ENCODE peak calls at places on chromosomes 3 and 15, in four cellular contexts. U is aorta, M is Karpas-422, R is GM23248. P is an unnamed sample.

GRCh38 chr3:48428863-48429415 is 947 bp downstream of the PLXNB1 start:
- DNase-seq in U (peak; percentile 86), M (no peak), R (peak; percentile 64), P (peak; percentile 79)

GRCh38 chr15:68786753-68787152 is 33.9 kb downstream of the ANP32A start:
- DNase-seq in U (no peak), M (no peak), R (no peak), P (no peak)

GRCh38 chr15:59266015-59266414 is 59.4 kb downstream of the LDHAL6B start:
- DNase-seq in U (no peak), M (no peak), R (no peak), P (no peak)

GRCh38 chr3:74630602-74631001 is 16.1 kb upstream of the CNTN3 start:
- DNase-seq in U (no peak), M (no peak), R (peak; percentile 65), P (no peak)

GRCh38 chr3:73605388-73605787 is 19.4 kb downstream of the PDZRN3 start:
- DNase-seq in U (no peak), M (no peak), R (peak; percentile 93), P (no peak)

GRCh38 chr3:59809016-59809415 is 759.2 kb upstream of the CFAP20DC start:
- DNase-seq in U (no peak), M (no peak), R (peak; percentile 34), P (no peak)

GRCh38 chr3:96330795-96331194 is 483.6 kb upstream of the EPHA6 start:
- DNase-seq in U (no peak), M (no peak), R (no peak), P (no peak)

GRCh38 chr3:131701153-131701791 is 198.5 kb upstream of the MRPL3 start:
- DNase-seq in U (no peak), M (no peak), R (peak; percentile 34), P (no peak)

GRCh38 chr3:114081022-114081421 is 24.5 kb downstream of the QTRT2 start:
- DNase-seq in U (no peak), M (no peak), R (peak; percentile 21), P (no peak)

GRCh38 chr3:114079761-114080160 is 23.2 kb downstream of the QTRT2 start:
- DNase-seq in U (no peak), M (no peak), R (no peak), P (no peak)

GRCh38 chr3:114078126-114078525 is 21.6 kb downstream of the QTRT2 start:
- DNase-seq in U (no peak), M (no peak), R (peak; percentile 2), P (no peak)

GRCh38 chr3:114080201-114080600 is 23.7 kb downstream of the QTRT2 start:
- DNase-seq in U (no peak), M (no peak), R (no peak), P (no peak)

GRCh38 chr3:114076711-114077110 is 20.2 kb downstream of the QTRT2 start:
- DNase-seq in U (no peak), M (no peak), R (no peak), P (no peak)
- H3K36me3 ChIP-seq in U (no peaks in the 10 kb centered on the region), M (peaks cover 70% of the 10 kb centered on the region), R (peaks cover 40% of the 10 kb centered on the region), P (no peaks in the 10 kb centered on the region)

DNA sequence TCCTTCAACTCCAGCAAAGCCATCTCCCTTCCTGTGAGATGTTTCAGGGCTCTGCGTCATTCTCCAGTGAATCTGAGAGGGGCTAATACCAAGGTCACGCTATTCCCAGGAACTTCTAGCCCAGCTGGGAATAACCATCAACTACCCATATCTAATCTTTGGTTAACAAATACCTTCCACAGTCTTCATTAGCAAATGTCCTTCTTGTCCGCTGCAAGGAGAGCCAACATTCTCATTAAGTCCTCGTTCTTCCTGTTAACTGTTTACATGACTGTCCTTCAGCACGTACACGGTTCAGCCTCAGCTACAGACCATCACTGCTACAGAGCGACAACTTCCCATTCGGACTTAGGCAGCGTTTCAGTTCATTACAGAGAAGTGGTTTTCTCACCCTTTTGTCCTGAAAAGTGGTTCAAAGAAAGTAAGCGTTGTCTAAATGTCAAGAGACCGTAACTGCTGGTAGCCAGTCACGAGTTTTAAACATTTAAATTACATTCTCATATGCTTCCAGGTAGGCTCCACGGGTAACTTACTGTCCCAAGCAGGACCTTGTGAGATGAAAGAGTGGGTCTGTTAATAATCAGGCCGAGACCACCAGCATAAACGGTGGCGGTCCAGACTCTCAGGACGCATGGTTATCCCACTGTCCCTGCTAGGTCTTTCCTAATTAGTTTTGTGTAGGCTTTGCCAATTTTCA is 63.9 kb downstream of the CHSY1 start:
- DNase-seq in U (no peak), M (no peak), R (no peak), P (no peak)
- H3K4me3 ChIP-seq in U (peak overlapping the region; percentile 40), M (no peak overlapping the region), R (peak overlapping the region; percentile 40), P (peak overlapping the region; percentile 10)

DNA sequence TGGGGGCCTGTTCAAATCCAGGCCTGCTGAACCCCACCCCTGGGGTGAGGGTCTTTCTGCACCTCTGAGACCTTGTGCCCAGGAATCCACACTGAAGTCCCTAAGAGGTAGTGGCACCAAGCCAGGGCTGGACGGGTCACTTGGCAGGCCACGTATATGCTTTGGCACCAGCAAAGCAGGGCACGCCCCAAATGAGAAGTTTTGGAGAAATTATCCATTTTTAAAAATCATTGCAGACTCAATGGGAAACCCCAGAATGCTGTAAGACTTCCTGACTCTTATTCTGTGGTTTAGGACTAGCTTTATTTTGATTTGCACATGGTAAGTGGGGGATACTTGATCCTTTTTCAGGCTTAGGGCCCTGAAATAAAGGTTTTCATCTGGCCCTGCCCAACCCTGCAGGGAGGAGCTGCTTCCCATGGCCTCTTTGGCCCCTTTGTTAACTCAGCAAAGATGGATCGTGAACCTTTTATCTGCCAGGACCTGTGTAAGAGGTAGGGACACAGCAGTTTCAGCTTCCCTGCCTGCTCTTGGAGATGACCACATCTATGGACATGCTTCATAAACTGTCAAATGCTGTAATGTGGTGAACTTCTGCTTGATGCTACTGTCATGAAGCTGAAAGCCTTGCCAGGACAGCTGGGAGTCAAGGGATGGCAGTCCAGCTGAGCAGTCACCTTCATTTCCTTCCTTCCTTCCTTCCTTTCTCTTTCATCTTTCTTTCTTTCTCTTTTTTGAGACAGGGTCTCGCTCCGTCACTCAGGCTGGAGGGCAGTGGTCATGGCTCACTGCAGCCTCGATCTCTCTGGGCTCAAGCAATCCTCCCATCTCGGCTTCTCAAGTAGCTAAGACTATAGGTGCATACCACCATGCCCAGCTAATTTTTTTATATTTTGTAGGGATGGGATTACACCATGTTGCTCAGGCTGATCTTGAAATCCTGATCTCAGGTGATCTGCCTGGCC is 88.1 kb downstream of the HMG20A start:
- DNase-seq in U (peak; percentile 86), M (no peak), R (peak; percentile 54), P (no peak)
- H3K36me3 ChIP-seq in U (no peaks in the 10 kb centered on the region), M (no peaks in the 10 kb centered on the region), R (no peaks in the 10 kb centered on the region), P (no peaks in the 10 kb centered on the region)

DNA sequence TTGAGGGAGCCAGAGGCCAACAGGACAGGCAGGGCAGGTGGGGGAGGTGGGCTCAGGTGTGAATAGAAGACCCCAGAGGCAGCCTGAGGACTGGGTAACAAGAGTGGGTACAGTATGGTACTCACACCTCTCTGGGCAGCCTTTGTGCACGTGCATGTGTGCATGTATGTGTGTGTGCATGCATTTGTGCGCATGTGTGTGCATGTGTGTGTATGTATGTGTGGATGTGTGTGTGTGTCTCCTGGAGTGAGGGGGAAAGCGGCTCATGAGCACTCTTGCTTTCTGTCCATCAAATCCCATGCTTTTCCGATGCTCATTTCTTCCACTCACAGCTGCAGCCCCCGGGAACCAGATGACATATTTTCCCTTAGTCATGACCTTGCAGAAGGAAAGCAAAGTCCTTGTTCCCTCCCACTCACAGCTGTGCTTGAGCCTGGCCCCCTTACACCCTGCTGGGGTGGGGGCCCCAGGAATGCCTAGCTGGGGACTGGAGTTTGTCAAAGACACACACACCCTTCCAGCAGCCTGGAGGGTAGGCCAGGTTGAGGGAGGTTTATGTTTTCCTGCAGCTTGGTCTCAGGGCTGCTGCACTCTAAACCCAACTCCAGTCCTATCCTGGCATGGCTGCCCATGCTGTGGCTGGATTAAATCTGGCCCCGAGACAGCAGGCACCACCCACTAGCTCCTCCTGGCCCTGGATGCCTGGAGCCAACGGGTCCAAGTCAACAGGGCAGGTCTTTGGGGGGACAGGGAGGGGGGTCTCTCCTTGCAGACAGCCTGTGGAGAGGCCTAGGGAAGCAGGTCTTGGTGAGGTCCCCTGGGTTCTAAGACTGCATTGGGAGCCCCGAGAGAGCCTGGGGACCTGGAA is 22.6 kb downstream of the CCDC33 start:
- DNase-seq in U (no peak), M (no peak), R (no peak), P (no peak)
- H3K4me3 ChIP-seq in U (no peak overlapping the region), M (no peak overlapping the region), R (no peak overlapping the region), P (no peak overlapping the region)

DNA sequence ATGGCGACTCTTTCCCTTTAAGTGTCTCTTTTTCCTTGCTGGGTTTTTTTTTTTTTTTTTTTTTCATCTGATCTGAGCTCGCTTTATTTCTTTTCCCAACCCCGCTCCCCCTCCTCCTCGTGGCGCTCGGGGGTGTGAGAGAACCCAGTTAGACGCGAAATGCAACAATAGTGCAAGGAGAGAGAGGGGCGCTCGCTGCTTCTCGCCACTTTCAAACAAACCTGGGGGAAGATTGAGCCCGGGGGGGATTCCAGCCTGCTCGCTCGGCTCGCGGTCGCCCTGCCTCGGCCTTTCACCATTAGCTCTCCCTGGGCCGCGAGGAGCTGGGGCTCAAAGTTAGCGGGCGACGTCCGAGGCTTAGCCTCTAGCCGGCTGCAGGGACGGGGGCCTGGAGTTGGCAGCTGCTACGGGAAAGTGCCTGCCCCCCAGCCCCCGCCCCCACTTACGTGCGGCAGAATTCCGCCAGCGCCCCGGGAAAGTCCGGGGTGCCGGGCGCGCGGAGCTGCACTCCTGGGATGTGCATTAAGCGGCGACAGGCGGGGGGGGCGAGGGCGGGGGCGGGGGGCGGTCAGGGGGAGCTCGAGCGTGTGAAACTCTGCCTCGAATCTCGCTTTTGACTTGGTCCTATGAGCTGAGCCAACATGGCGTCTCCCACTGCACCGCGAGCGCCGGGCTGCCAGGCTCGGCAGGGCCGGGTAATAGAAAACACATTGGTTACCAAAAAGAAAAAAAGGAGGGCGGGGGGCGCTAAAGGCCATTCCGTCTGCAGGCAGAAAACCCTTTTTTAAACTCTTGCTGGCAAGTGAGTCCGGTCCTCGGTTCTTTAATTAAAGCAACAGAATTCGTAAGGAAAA is 10.3 kb downstream of the NR2F2 start:
- DNase-seq in U (peak; percentile 81), M (no peak), R (peak; percentile 81), P (peak; percentile 72)
- H3K36me3 ChIP-seq in U (peaks cover 2% of the 10 kb centered on the region), M (no peaks in the 10 kb centered on the region), R (peaks cover 34% of the 10 kb centered on the region), P (peaks cover 3% of the 10 kb centered on the region)

GRCh38 chr3:71721002-71721401 is 4.2 kb downstream of the EIF4E3 start:
- DNase-seq in U (no peak), M (no peak), R (no peak), P (no peak)

GRCh38 chr3:71723452-71724170 is 1.6 kb downstream of the EIF4E3 start:
- DNase-seq in U (no peak), M (no peak), R (no peak), P (no peak)

GRCh38 chr3:71724171-71724453 is 1.1 kb downstream of the EIF4E3 start:
- DNase-seq in U (no peak), M (no peak), R (no peak), P (no peak)

GRCh38 chr3:71721721-71722157 is 3.5 kb downstream of the EIF4E3 start:
- DNase-seq in U (no peak), M (no peak), R (no peak), P (no peak)

DNA sequence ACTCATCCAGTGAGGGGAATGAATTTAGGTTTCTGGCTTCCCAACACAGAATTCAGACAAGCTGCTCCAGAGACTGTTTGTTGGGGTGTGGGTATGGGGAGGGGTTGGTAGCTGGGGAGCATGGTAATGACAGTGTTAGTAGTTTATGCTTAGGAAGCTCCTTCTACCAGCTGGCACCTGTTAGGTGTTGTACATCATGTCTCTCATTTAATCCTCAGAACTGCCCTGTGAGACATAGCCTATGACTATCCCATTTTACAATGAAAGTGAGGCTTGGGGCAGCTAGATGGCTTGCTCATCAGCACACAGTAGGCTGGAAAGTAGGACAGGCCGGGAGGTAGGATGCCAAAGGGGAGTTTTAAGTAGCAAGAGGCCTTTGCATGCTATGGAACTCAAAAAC is 2.5 kb downstream of the EIF4E3 start:
- DNase-seq in U (no peak), M (no peak), R (no peak), P (no peak)
- H3K4me3 ChIP-seq in U (no peak overlapping the region), M (no peak overlapping the region), R (no peak overlapping the region), P (no peak overlapping the region)